ENCODE peak calls at places on chromosomes 3 and 15, in four cellular contexts. B is left ventricle myocardium inferior; W is activated T-cell treated with anti-CD3 and anti-CD28 coated beads, Interleukin-2, amount 50 U/mL, for 72 hours; H is occipital lobe. M is an unnamed sample.

GRCh38 chr15:63764124-63764827 is 69.5 kb downstream of the HERC1 start:
- DNase-seq in B (no peak), W (no peak), H (no peak), M (no peak)

GRCh38 chr3:5520237-5520636 is 332.7 kb downstream of the EDEM1 start:
- DNase-seq in H (no peak), W (no peak), B (no peak), M (no peak)

GRCh38 chr3:30357897-30358296 is 248.5 kb upstream of the TGFBR2 start:
- DNase-seq in H (no peak), W (no peak), B (no peak), M (no peak)

GRCh38 chr15:92596623-92597022 is 59.0 kb downstream of the FAM174B start:
- DNase-seq in B (no peak), W (no peak), H (no peak), M (no peak)

GRCh38 chr3:80492162-80492561 is 724.4 kb upstream of the ROBO1 start:
- DNase-seq in W (no peak), H (no peak), B (no peak), M (no peak)

GRCh38 chr3:172332256-172333041 is 115.8 kb downstream of the GHSR start:
- DNase-seq in W (peak; percentile 61), B (peak; percentile 37), H (peak; percentile 24), M (peak; percentile 50)

GRCh38 chr15:28984421-28985375 is 98.9 kb downstream of the APBA2 start:
- DNase-seq in B (no peak), W (peak; percentile 35), H (peak; percentile 92), M (peak; percentile 29)

GRCh38 chr15:76961277-76962010 is 29.9 kb downstream of the RCN2 start:
- DNase-seq in B (no peak), W (no peak), H (no peak), M (no peak)

GRCh38 chr15:73120269-73120668 is 68.0 kb downstream of the NEO1 start:
- DNase-seq in W (no peak), H (no peak), B (no peak), M (no peak)

M was measured in activated naive CD8-positive, alpha-beta T cell treated with anti-CD3 and anti-CD28 coated beads, Interleukin-2, amount 50 U/mL, for 24 hours.